ENCODE peak calls at places on chromosomes 13 and 19, in six cellular contexts. U, A, F, Y, X and C are unnamed samples.

GRCh38 chr19:4910594-4911273 is 1.4 kb downstream of the UHRF1 start:
- DNase-seq in X (peak), A (no peak), F (no peak), U (no peak), Y (peak), C (no peak)

GRCh38 chr13:19927117-19927734 is 31.3 kb upstream of the ZMYM2 start:
- DNase-seq in F (no peak), U (no peak), A (peak), X (peak), Y (peak), C (no peak)

GRCh38 chr19:43798546-43799409 is 3.5 kb downstream of the LYPD5 start:
- DNase-seq in X (peak), A (no peak), F (peak), U (no peak), Y (peak), C (peak)

GRCh38 chr13:39322836-39323585 is 280.0 kb downstream of the LHFPL6 start:
- DNase-seq in X (no peak), A (no peak), F (no peak), Y (no peak), U (no peak), C (no peak)

GRCh38 chr13:114222461-114222968 is 12.2 kb upstream of the CDC16 start:
- DNase-seq in F (no peak), A (no peak), X (peak), U (no peak), Y (no peak), C (no peak)

GRCh38 chr13:99015606-99016520 is 38.0 kb upstream of the DOCK9 start:
- DNase-seq in A (no peak), F (no peak), X (no peak), Y (no peak), U (no peak), C (no peak)

GRCh38 chr13:84946144-84946543 is 853.1 kb downstream of the SLITRK6 start:
- DNase-seq in A (no peak), F (no peak), U (no peak), Y (no peak), X (peak), C (no peak)

GRCh38 chr19:43656436-43656835 is 13.5 kb downstream of the PLAUR start:
- DNase-seq in Y (no peak), X (no peak), U (no peak), F (no peak), A (no peak), C (no peak)

GRCh38 chr19:45440259-45440638 is 16.5 kb upstream of the ERCC1 start:
- DNase-seq in X (no peak), U (no peak), A (no peak), Y (no peak), F (no peak), C (no peak)

GRCh38 chr19:50030225-50030624 is 4.4 kb downstream of the ZNF473 start:
- DNase-seq in F (no peak), Y (no peak), U (no peak), A (no peak), X (no peak), C (no peak)

GRCh38 chr13:111252449-111253124 is 67.9 kb upstream of the TEX29 start:
- DNase-seq in U (no peak), A (no peak), X (peak), F (no peak), Y (no peak), C (no peak)

GRCh38 chr13:100710176-100710575 is 35.6 kb upstream of the TMTC4 start:
- DNase-seq in X (no peak), F (no peak), U (no peak), Y (no peak), A (peak), C (no peak)